ENCODE peak calls at places on chromosomes 5 and 9, in eight cellular contexts. M, O, I, J, N, B, L and G are unnamed samples.
A peak's percentile ranks its signal among the peaks of the same experiment; 100 is the strongest.

GRCh38 chr9:100286257-100286656 is 66.5 kb downstream of the TEX10 start:
- DNase-seq in M (no peak), O (no peak), I (no peak), J (no peak), N (no peak), B (no peak), L (no peak), G (no peak)

GRCh38 chr5:1799110-1799601 is 481 bp downstream of the MRPL36 start:
- DNase-seq in M (no peak), O (no peak), I (no peak), J (no peak), N (peak; percentile 63), B (peak; percentile 27), L (peak; percentile 52), G (peak; percentile 21)

GRCh38 chr9:16230731-16231130 is 639.7 kb downstream of the BNC2 start:
- DNase-seq in M (no peak), O (no peak), I (no peak), J (no peak), N (no peak), B (no peak), L (no peak), G (no peak)

GRCh38 chr9:114385412-114386181 is 2.2 kb downstream of the AKNA start:
- DNase-seq in M (no peak), O (no peak), I (peak; percentile 55), J (peak; percentile 85), N (peak; percentile 62), B (no peak), L (peak; percentile 97), G (peak; percentile 80)

GRCh38 chr5:143229896-143230675 is 173.4 kb downstream of the NR3C1 start:
- DNase-seq in M (no peak), O (no peak), I (no peak), J (peak; percentile 21), N (no peak), B (peak; percentile 47), L (peak; percentile 85), G (no peak)

GRCh38 chr9:101514056-101514455 is 19.6 kb upstream of the RNF20 start:
- DNase-seq in M (no peak), O (no peak), I (no peak), J (no peak), N (no peak), B (no peak), L (no peak), G (no peak)

GRCh38 chr9:9893837-9894236 is 719.0 kb downstream of the PTPRD start:
- DNase-seq in M (no peak), O (no peak), I (no peak), J (no peak), N (no peak), B (no peak), L (no peak), G (no peak)

GRCh38 chr9:91193658-91194391 is 167.9 kb downstream of the AUH start:
- DNase-seq in M (peak; percentile 67), O (no peak), I (peak; percentile 35), J (peak; percentile 50), N (peak; percentile 93), B (no peak), L (peak; percentile 54), G (peak; percentile 32)

GRCh38 chr5:91636351-91636750 is 253.2 kb upstream of the ARRDC3 start:
- DNase-seq in M (no peak), O (no peak), I (no peak), J (no peak), N (no peak), B (peak; percentile 41), L (peak; percentile 21), G (no peak)

GRCh38 chr9:83065233-83065632 is 2.3 kb upstream of the RASEF start:
- DNase-seq in M (no peak), O (no peak), I (no peak), J (no peak), N (no peak), B (no peak), L (no peak), G (no peak)

GRCh38 chr5:36722913-36723312 is 116.5 kb downstream of the SLC1A3 start:
- DNase-seq in M (no peak), O (no peak), I (no peak), J (no peak), N (no peak), B (peak; percentile 13), L (peak; percentile 61), G (no peak)

GRCh38 chr5:94540856-94541494 is 77.4 kb downstream of the KIAA0825 start:
- DNase-seq in M (no peak), O (no peak), I (no peak), J (no peak), N (no peak), B (no peak), L (no peak), G (no peak)

GRCh38 chr5:91151947-91152346 is 231.2 kb downstream of the ARRDC3 start:
- DNase-seq in M (no peak), O (peak; percentile 64), I (no peak), J (no peak), N (peak; percentile 62), B (no peak), L (no peak), G (no peak)

GRCh38 chr5:54446169-54446786 is 9.2 kb upstream of the HSPB3 start:
- DNase-seq in M (no peak), O (no peak), I (no peak), J (no peak), N (no peak), B (no peak), L (no peak), G (no peak)

GRCh38 chr9:33374634-33375237 is 27.6 kb downstream of the AQP7 start:
- DNase-seq in M (peak; percentile 78), O (peak; percentile 30), I (peak; percentile 80), J (peak; percentile 63), N (peak; percentile 91), B (peak; percentile 88), L (peak; percentile 82), G (peak; percentile 49)

GRCh38 chr9:125142560-125143376 is 560 bp downstream of the SCAI start:
- DNase-seq in M (peak; percentile 16), O (no peak), I (no peak), J (peak; percentile 22), N (peak; percentile 19), B (peak; percentile 29), L (peak; percentile 47), G (no peak)

GRCh38 chr5:153678617-153679329 is 188.3 kb downstream of the GRIA1 start:
- DNase-seq in M (no peak), O (no peak), I (no peak), J (no peak), N (no peak), B (no peak), L (no peak), G (no peak)

GRCh38 chr9:121963542-121963995 is 129.5 kb downstream of the TTLL11 start:
- DNase-seq in M (no peak), O (no peak), I (no peak), J (no peak), N (no peak), B (no peak), L (no peak), G (no peak)

GRCh38 chr9:88534456-88535225 is at the start of gene NXNL2:
- DNase-seq in M (peak; percentile 89), O (no peak), I (no peak), J (peak; percentile 56), N (peak; percentile 94), B (peak; percentile 78), L (no peak), G (no peak)

GRCh38 chr5:56412601-56413379 is 179.7 kb upstream of the ANKRD55 start:
- DNase-seq in M (no peak), O (no peak), I (no peak), J (no peak), N (no peak), B (peak; percentile 79), L (peak; percentile 73), G (no peak)

GRCh38 chr5:58394326-58394725 is 65.6 kb downstream of the PLK2 start:
- DNase-seq in M (no peak), O (no peak), I (no peak), J (no peak), N (no peak), B (no peak), L (no peak), G (no peak)

GRCh38 chr5:139709587-139710369 is 61.6 kb downstream of the CXXC5 start:
- DNase-seq in M (no peak), O (no peak), I (no peak), J (peak; percentile 13), N (peak; percentile 48), B (no peak), L (peak; percentile 50), G (no peak)

GRCh38 chr9:129289883-129290282 is 111.8 kb upstream of the IER5L start:
- DNase-seq in M (no peak), O (no peak), I (no peak), J (no peak), N (no peak), B (no peak), L (no peak), G (no peak)

GRCh38 chr9:94717656-94718225 is 8.8 kb upstream of the AOPEP start:
- DNase-seq in M (no peak), O (no peak), I (no peak), J (no peak), N (no peak), B (no peak), L (no peak), G (no peak)

GRCh38 chr9:119453980-119454379 is 84.7 kb upstream of the BRINP1 start:
- DNase-seq in M (no peak), O (no peak), I (no peak), J (no peak), N (no peak), B (peak; percentile 7), L (no peak), G (no peak)

GRCh38 chr9:31119882-31120481 is 1264.5 kb upstream of the ACO1 start:
- DNase-seq in M (no peak), O (no peak), I (peak; percentile 11), J (peak; percentile 37), N (peak; percentile 44), B (peak; percentile 52), L (peak; percentile 64), G (peak; percentile 15)

GRCh38 chr9:92064711-92065110 is 50.5 kb downstream of the SPTLC1 start:
- DNase-seq in M (no peak), O (no peak), I (no peak), J (no peak), N (no peak), B (no peak), L (no peak), G (no peak)

GRCh38 chr5:88380332-88380731 is 111.7 kb upstream of the TMEM161B start:
- DNase-seq in M (no peak), O (no peak), I (no peak), J (no peak), N (no peak), B (peak; percentile 28), L (no peak), G (no peak)

GRCh38 chr9:94985649-94986048 is 259.1 kb downstream of the AOPEP start:
- DNase-seq in M (no peak), O (no peak), I (no peak), J (no peak), N (no peak), B (no peak), L (no peak), G (no peak)

GRCh38 chr9:104743377-104743985 is 4.0 kb upstream of the NIPSNAP3A start:
- DNase-seq in M (peak; percentile 18), O (peak; percentile 59), I (peak; percentile 78), J (peak; percentile 9), N (peak; percentile 57), B (peak; percentile 66), L (peak; percentile 91), G (no peak)

GRCh38 chr5:96743065-96743768 is 64.5 kb downstream of the ERAP1 start:
- DNase-seq in M (no peak), O (no peak), I (no peak), J (no peak), N (no peak), B (no peak), L (no peak), G (no peak)

GRCh38 chr5:133222979-133223378 is 171.2 kb downstream of the HSPA4 start:
- DNase-seq in M (no peak), O (no peak), I (no peak), J (no peak), N (no peak), B (no peak), L (no peak), G (no peak)